ENCODE peak calls at places on chromosome 6, in six cellular contexts. Y, K, P, L, V and C are unnamed samples.

GRCh38 chr6:900716-901605 is 208.0 kb upstream of the EXOC2 start:
- DNase-seq in Y (no peak), K (no peak), P (no peak), L (no peak), V (no peak), C (no peak)

GRCh38 chr6:116229287-116229913 is 24.5 kb downstream of the TSPYL4 start:
- DNase-seq in Y (peak; percentile 74), K (no peak), P (peak; percentile 97), L (peak; percentile 83), V (no peak), C (peak; percentile 96)

GRCh38 chr6:25660512-25660911 is 8.5 kb downstream of the SCGN start:
- DNase-seq in Y (no peak), K (no peak), P (peak; percentile 93), L (peak; percentile 49), V (no peak), C (no peak)

GRCh38 chr6:90835584-90836212 is 248.8 kb upstream of the MAP3K7 start:
- DNase-seq in Y (no peak), K (no peak), P (no peak), L (no peak), V (no peak), C (no peak)

GRCh38 chr6:43299338-43300293 is 1.6 kb downstream of the SLC22A7 start:
- DNase-seq in Y (no peak), K (no peak), P (no peak), L (no peak), V (no peak), C (no peak)

GRCh38 chr6:73515204-73516101 is 5.4 kb downstream of the EEF1A1 start:
- DNase-seq in Y (no peak), K (no peak), P (peak; percentile 87), L (peak; percentile 66), V (no peak), C (peak; percentile 71)

GRCh38 chr6:100479180-100480035 is 14.7 kb upstream of the SIM1 start:
- DNase-seq in Y (no peak), K (no peak), P (peak; percentile 66), L (peak; percentile 30), V (no peak), C (no peak)

GRCh38 chr6:43242908-43243648 is at the start of gene TTBK1:
- DNase-seq in Y (no peak), K (no peak), P (no peak), L (no peak), V (no peak), C (no peak)

GRCh38 chr6:81362246-81362645 is 390.2 kb downstream of the TENT5A start:
- DNase-seq in Y (peak; percentile 52), K (no peak), P (peak; percentile 75), L (peak; percentile 54), V (no peak), C (no peak)

GRCh38 chr6:149380523-149380922 is 19.5 kb upstream of the SUMO4 start:
- DNase-seq in Y (no peak), K (no peak), P (no peak), L (no peak), V (no peak), C (no peak)

GRCh38 chr6:115356371-115356770 is 704.3 kb downstream of the FRK start:
- DNase-seq in Y (no peak), K (no peak), P (no peak), L (no peak), V (no peak), C (no peak)

GRCh38 chr6:75351570-75351969 is 67.0 kb upstream of the TMEM30A start:
- DNase-seq in Y (no peak), K (no peak), P (no peak), L (no peak), V (no peak), C (no peak)

GRCh38 chr6:2085657-2086056 is 159.7 kb downstream of the GMDS start:
- DNase-seq in Y (no peak), K (no peak), P (no peak), L (no peak), V (no peak), C (no peak)

GRCh38 chr6:43770417-43771209 is 602 bp downstream of the VEGFA start:
- DNase-seq in Y (no peak), K (peak; percentile 85), P (peak; percentile 60), L (peak; percentile 75), V (peak; percentile 90), C (peak; percentile 83)

GRCh38 chr6:55511124-55511820 is 67.7 kb downstream of the HMGCLL1 start:
- DNase-seq in Y (no peak), K (no peak), P (no peak), L (no peak), V (no peak), C (no peak)

GRCh38 chr6:166488081-166488685 is 98.3 kb downstream of the RAMACL start:
- DNase-seq in Y (no peak), K (peak; percentile 79), P (peak; percentile 10), L (no peak), V (no peak), C (peak; percentile 76)

GRCh38 chr6:134081506-134081905 is 29.1 kb upstream of the SLC2A12 start:
- DNase-seq in Y (no peak), K (no peak), P (no peak), L (no peak), V (no peak), C (no peak)

GRCh38 chr6:157125531-157125930 is 197.8 kb downstream of the TMEM242 start:
- DNase-seq in Y (no peak), K (no peak), P (no peak), L (no peak), V (no peak), C (no peak)

GRCh38 chr6:111725446-111726112 is 119.9 kb upstream of the TRAF3IP2 start:
- DNase-seq in Y (no peak), K (no peak), P (no peak), L (peak; percentile 39), V (no peak), C (no peak)

GRCh38 chr6:43499028-43499815 is 10.9 kb downstream of the LRRC73 start:
- DNase-seq in Y (no peak), K (no peak), P (no peak), L (no peak), V (no peak), C (no peak)

GRCh38 chr6:170095273-170095976 is 195.5 kb downstream of the DLL1 start:
- DNase-seq in Y (no peak), K (no peak), P (no peak), L (no peak), V (peak; percentile 49), C (peak; percentile 48)

GRCh38 chr6:91879346-91879995 is 1292.6 kb upstream of the MAP3K7 start:
- DNase-seq in Y (no peak), K (no peak), P (no peak), L (no peak), V (no peak), C (no peak)

GRCh38 chr6:157228421-157229218 is 94.7 kb downstream of the TMEM242 start:
- DNase-seq in Y (no peak), K (no peak), P (no peak), L (no peak), V (peak; percentile 55), C (peak; percentile 52)

DNA sequence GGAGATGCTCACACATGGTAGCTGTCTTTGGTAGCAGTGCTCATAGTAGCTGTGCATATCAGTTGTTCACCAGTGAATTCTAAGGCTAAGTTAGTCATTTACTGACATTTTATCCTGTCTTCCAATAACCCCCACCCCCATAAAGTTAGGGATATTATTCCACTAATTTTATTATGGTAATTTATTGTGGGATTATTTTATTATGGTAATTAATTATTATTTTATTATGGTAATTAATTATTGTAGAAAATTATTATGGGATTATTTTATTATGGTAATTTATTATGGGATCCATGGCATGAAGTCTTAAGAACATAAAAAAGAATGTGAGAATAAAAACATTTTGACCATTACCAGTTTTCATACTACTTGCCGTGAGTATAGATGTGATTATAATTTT is 406.5 kb downstream of the LAMA2 start:
- DNase-seq in Y (no peak), K (no peak), P (no peak), L (no peak), V (no peak), C (no peak)
- H3K4me3 ChIP-seq in Y (no peak overlapping the region), K (no peak overlapping the region), P (no peak overlapping the region), L (no peak overlapping the region), V (no peak overlapping the region), C (no peak overlapping the region)

GRCh38 chr6:121616411-121616810 is 181.0 kb downstream of the GJA1 start:
- DNase-seq in Y (no peak), K (no peak), P (no peak), L (no peak), V (no peak), C (no peak)
- H3K4me3 ChIP-seq in Y (no peak overlapping the region), K (no peak overlapping the region), P (no peak overlapping the region), L (no peak overlapping the region), V (no peak overlapping the region), C (no peak overlapping the region)

DNA sequence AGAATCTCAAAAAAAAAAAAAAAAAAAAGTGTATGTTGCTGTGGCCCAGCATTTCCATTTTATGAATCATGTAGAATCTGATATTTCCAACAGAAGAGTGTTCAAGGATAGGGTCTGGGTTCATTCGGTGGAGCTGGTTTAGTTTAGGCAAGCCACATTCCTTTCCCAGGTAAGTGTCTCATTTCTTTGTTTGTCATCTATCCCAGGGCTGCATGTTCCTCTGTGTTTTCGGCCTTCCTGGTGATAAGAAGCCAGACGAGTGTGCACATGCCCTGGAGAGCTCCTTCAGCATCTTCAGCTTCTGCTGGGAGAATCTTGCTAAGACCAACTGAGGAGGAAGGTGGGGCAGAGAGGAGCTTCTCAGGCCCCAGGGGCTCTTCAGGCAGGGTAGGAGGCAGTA is 38.2 kb downstream of the NFYA start:
- DNase-seq in Y (no peak), K (no peak), P (no peak), L (no peak), V (no peak), C (no peak)
- H3K4me3 ChIP-seq in Y (no peak overlapping the region), K (no peak overlapping the region), P (no peak overlapping the region), L (no peak overlapping the region), V (no peak overlapping the region), C (no peak overlapping the region)

DNA sequence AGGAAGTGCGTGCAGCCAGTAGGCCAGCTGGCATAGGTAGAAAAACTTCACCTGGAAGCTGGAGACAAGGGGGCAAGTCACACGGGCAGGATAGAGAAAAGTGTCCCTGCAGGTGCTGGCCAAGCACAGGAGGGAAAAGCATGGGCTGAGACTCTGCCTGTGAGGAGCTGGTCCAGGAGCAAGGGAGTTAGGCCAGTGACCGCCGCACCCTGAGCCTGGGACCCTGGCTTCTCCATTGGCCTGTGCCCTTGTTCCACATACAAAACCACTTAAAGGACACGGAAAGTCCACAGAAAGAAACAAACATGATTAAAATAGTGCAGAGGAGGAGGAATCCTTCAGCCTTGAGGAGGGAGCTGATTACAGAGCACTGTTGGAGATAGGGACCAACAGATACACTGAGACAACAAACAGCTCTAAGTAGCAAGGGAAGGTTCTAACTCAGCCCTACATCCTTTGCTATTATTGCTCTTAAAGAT is 68.6 kb downstream of the TRAM2 start:
- DNase-seq in Y (no peak), K (no peak), P (no peak), L (no peak), V (no peak), C (no peak)
- H3K4me3 ChIP-seq in Y (no peak overlapping the region), K (no peak overlapping the region), P (no peak overlapping the region), L (no peak overlapping the region), V (no peak overlapping the region), C (no peak overlapping the region)